ENCODE peak calls at places on chromosomes 11 and 22, in eight cellular contexts. One of them, this sample, is unnamed.

GRCh38 chr11:77170107-77170506 is 42.1 kb downstream of the MYO7A start:
- DNase-seq in brain microvascular endothelial cell: no peak
- DNase-seq in activated T-cell treated with anti-CD3 and anti-CD28 coated beads for 1 hour: no peak
- DNase-seq in A673: no peak
- DNase-seq in DMS 273 treated with DMSO at 0.1 percent for 48 hours: no peak
- DNase-seq in T-helper 9 cell: no peak
- DNase-seq in ecto neural progenitor cell: no peak
- DNase-seq in hepatocyte: no peak
- DNase-seq in this sample: peak

GRCh38 chr11:62671272-62671603 is 235 bp upstream of the UQCC3 start:
- DNase-seq in T-helper 9 cell: no peak
- DNase-seq in brain microvascular endothelial cell: peak
- DNase-seq in DMS 273 treated with DMSO at 0.1 percent for 48 hours: no peak
- DNase-seq in ecto neural progenitor cell: no peak
- DNase-seq in hepatocyte: no peak
- DNase-seq in activated T-cell treated with anti-CD3 and anti-CD28 coated beads for 1 hour: no peak
- DNase-seq in A673: no peak
- DNase-seq in this sample: no peak

GRCh38 chr22:28186641-28187040 is 267.6 kb upstream of the PITPNB start:
- DNase-seq in T-helper 9 cell: no peak
- DNase-seq in ecto neural progenitor cell: no peak
- DNase-seq in brain microvascular endothelial cell: no peak
- DNase-seq in DMS 273 treated with DMSO at 0.1 percent for 48 hours: no peak
- DNase-seq in activated T-cell treated with anti-CD3 and anti-CD28 coated beads for 1 hour: no peak
- DNase-seq in A673: no peak
- DNase-seq in hepatocyte: no peak
- DNase-seq in this sample: no peak

GRCh38 chr11:107598225-107599139 is 7.5 kb downstream of the ELMOD1 start:
- DNase-seq in A673: peak
- DNase-seq in DMS 273 treated with DMSO at 0.1 percent for 48 hours: no peak
- DNase-seq in hepatocyte: peak
- DNase-seq in brain microvascular endothelial cell: no peak
- DNase-seq in ecto neural progenitor cell: no peak
- DNase-seq in T-helper 9 cell: no peak
- DNase-seq in activated T-cell treated with anti-CD3 and anti-CD28 coated beads for 1 hour: no peak
- DNase-seq in this sample: peak

GRCh38 chr11:130849215-130849568 is 67.1 kb downstream of the SNX19 start:
- DNase-seq in ecto neural progenitor cell: no peak
- DNase-seq in brain microvascular endothelial cell: no peak
- DNase-seq in T-helper 9 cell: no peak
- DNase-seq in DMS 273 treated with DMSO at 0.1 percent for 48 hours: no peak
- DNase-seq in activated T-cell treated with anti-CD3 and anti-CD28 coated beads for 1 hour: no peak
- DNase-seq in hepatocyte: peak
- DNase-seq in A673: no peak
- DNase-seq in this sample: no peak

GRCh38 chr11:121451178-121451981 is 734 bp upstream of the SORL1 start:
- DNase-seq in DMS 273 treated with DMSO at 0.1 percent for 48 hours: no peak
- DNase-seq in brain microvascular endothelial cell: no peak
- DNase-seq in T-helper 9 cell: no peak
- DNase-seq in ecto neural progenitor cell: no peak
- DNase-seq in hepatocyte: peak
- DNase-seq in A673: no peak
- DNase-seq in activated T-cell treated with anti-CD3 and anti-CD28 coated beads for 1 hour: no peak
- DNase-seq in this sample: no peak

GRCh38 chr22:48959496-48959895 is 868.2 kb downstream of the BRD1 start:
- DNase-seq in hepatocyte: no peak
- DNase-seq in brain microvascular endothelial cell: no peak
- DNase-seq in A673: no peak
- DNase-seq in ecto neural progenitor cell: peak
- DNase-seq in T-helper 9 cell: no peak
- DNase-seq in DMS 273 treated with DMSO at 0.1 percent for 48 hours: no peak
- DNase-seq in activated T-cell treated with anti-CD3 and anti-CD28 coated beads for 1 hour: no peak
- DNase-seq in this sample: peak

GRCh38 chr11:116650052-116650451 is 122.7 kb downstream of the BUD13 start:
- DNase-seq in brain microvascular endothelial cell: no peak
- DNase-seq in T-helper 9 cell: no peak
- DNase-seq in A673: no peak
- DNase-seq in hepatocyte: no peak
- DNase-seq in ecto neural progenitor cell: peak
- DNase-seq in activated T-cell treated with anti-CD3 and anti-CD28 coated beads for 1 hour: no peak
- DNase-seq in DMS 273 treated with DMSO at 0.1 percent for 48 hours: no peak
- DNase-seq in this sample: no peak

GRCh38 chr11:57641426-57641825 is 8.3 kb downstream of the YPEL4 start:
- DNase-seq in DMS 273 treated with DMSO at 0.1 percent for 48 hours: no peak
- DNase-seq in T-helper 9 cell: no peak
- DNase-seq in A673: peak
- DNase-seq in activated T-cell treated with anti-CD3 and anti-CD28 coated beads for 1 hour: no peak
- DNase-seq in brain microvascular endothelial cell: peak
- DNase-seq in hepatocyte: peak
- DNase-seq in ecto neural progenitor cell: no peak
- DNase-seq in this sample: peak

GRCh38 chr11:44191322-44192014 is 96.0 kb downstream of the EXT2 start:
- DNase-seq in brain microvascular endothelial cell: no peak
- DNase-seq in activated T-cell treated with anti-CD3 and anti-CD28 coated beads for 1 hour: no peak
- DNase-seq in ecto neural progenitor cell: no peak
- DNase-seq in A673: peak
- DNase-seq in hepatocyte: no peak
- DNase-seq in DMS 273 treated with DMSO at 0.1 percent for 48 hours: no peak
- DNase-seq in T-helper 9 cell: no peak
- DNase-seq in this sample: no peak

GRCh38 chr11:27216268-27217149 is 146.5 kb downstream of the CCDC34 start:
- DNase-seq in T-helper 9 cell: no peak
- DNase-seq in activated T-cell treated with anti-CD3 and anti-CD28 coated beads for 1 hour: no peak
- DNase-seq in brain microvascular endothelial cell: no peak
- DNase-seq in ecto neural progenitor cell: no peak
- DNase-seq in A673: peak
- DNase-seq in DMS 273 treated with DMSO at 0.1 percent for 48 hours: peak
- DNase-seq in hepatocyte: peak
- DNase-seq in this sample: no peak

GRCh38 chr11:88579466-88579865 is 241.9 kb upstream of the CTSC start:
- DNase-seq in activated T-cell treated with anti-CD3 and anti-CD28 coated beads for 1 hour: no peak
- DNase-seq in hepatocyte: no peak
- DNase-seq in T-helper 9 cell: no peak
- DNase-seq in brain microvascular endothelial cell: no peak
- DNase-seq in A673: no peak
- DNase-seq in DMS 273 treated with DMSO at 0.1 percent for 48 hours: no peak
- DNase-seq in ecto neural progenitor cell: no peak
- DNase-seq in this sample: no peak

GRCh38 chr11:35629914-35630313 is 11.7 kb downstream of the FJX1 start:
- DNase-seq in ecto neural progenitor cell: no peak
- DNase-seq in DMS 273 treated with DMSO at 0.1 percent for 48 hours: no peak
- DNase-seq in A673: peak
- DNase-seq in activated T-cell treated with anti-CD3 and anti-CD28 coated beads for 1 hour: no peak
- DNase-seq in T-helper 9 cell: no peak
- DNase-seq in brain microvascular endothelial cell: peak
- DNase-seq in hepatocyte: peak
- DNase-seq in this sample: no peak

GRCh38 chr22:49023161-49023878 is 804.4 kb downstream of the BRD1 start:
- DNase-seq in activated T-cell treated with anti-CD3 and anti-CD28 coated beads for 1 hour: no peak
- DNase-seq in brain microvascular endothelial cell: no peak
- DNase-seq in A673: no peak
- DNase-seq in DMS 273 treated with DMSO at 0.1 percent for 48 hours: no peak
- DNase-seq in hepatocyte: no peak
- DNase-seq in ecto neural progenitor cell: no peak
- DNase-seq in T-helper 9 cell: no peak
- DNase-seq in this sample: no peak

GRCh38 chr11:19389787-19390303 is 149.1 kb upstream of the E2F8 start:
- DNase-seq in activated T-cell treated with anti-CD3 and anti-CD28 coated beads for 1 hour: no peak
- DNase-seq in T-helper 9 cell: no peak
- DNase-seq in DMS 273 treated with DMSO at 0.1 percent for 48 hours: no peak
- DNase-seq in A673: no peak
- DNase-seq in ecto neural progenitor cell: no peak
- DNase-seq in brain microvascular endothelial cell: no peak
- DNase-seq in hepatocyte: peak
- DNase-seq in this sample: no peak